ENCODE peak calls at places on chromosomes 2 and 18, in four cellular contexts. I is A549, V is HepG2, O is GM12878. B is an unnamed sample.

GRCh38 chr2:114192362-114192761 is 250.1 kb upstream of the DPP10 start:
- DNase-seq in I (no peak), V (no peak), O (no peak), B (no peak)

GRCh38 chr2:219628235-219628985 is 980 bp downstream of the SLC4A3 start:
- DNase-seq in I (no peak), V (no peak), O (no peak), B (no peak)

GRCh38 chr2:223414646-223415045 is 187.5 kb downstream of the SCG2 start:
- DNase-seq in I (no peak), V (no peak), O (no peak), B (no peak)

GRCh38 chr2:172586255-172586891 is 30.5 kb downstream of the PDK1 start:
- DNase-seq in I (no peak), V (no peak), O (no peak), B (no peak)

GRCh38 chr2:144471316-144472045 is 48.4 kb downstream of the ZEB2 start:
- DNase-seq in I (no peak), V (no peak), O (peak), B (no peak)

GRCh38 chr2:58146707-58147106 is 94.4 kb downstream of the FANCL start:
- DNase-seq in I (no peak), V (no peak), O (no peak), B (peak)

GRCh38 chr2:73995810-73996209 is 11.1 kb downstream of the TET3 start:
- DNase-seq in I (no peak), V (no peak), O (no peak), B (peak)

GRCh38 chr2:54360055-54360792 is 95.9 kb upstream of the SPTBN1 start:
- DNase-seq in I (no peak), V (no peak), O (no peak), B (no peak)

GRCh38 chr18:58223717-58224424 is 179.8 kb downstream of the NEDD4L start:
- DNase-seq in I (peak), V (peak), O (no peak), B (peak)

GRCh38 chr2:194567661-194568017 is 1089.4 kb upstream of the SLC39A10 start:
- DNase-seq in I (no peak), V (no peak), O (no peak), B (no peak)

GRCh38 chr2:147275943-147276342 is 568.9 kb upstream of the ACVR2A start:
- DNase-seq in I (no peak), V (no peak), O (no peak), B (no peak)

GRCh38 chr2:223465793-223466192 is 136.4 kb downstream of the SCG2 start:
- DNase-seq in I (peak), V (no peak), O (no peak), B (no peak)

GRCh38 chr2:230706053-230706498 is 6.6 kb upstream of the CAB39 start:
- DNase-seq in I (no peak), V (peak), O (no peak), B (no peak)

GRCh38 chr2:8550481-8550880 is 131.4 kb upstream of the ID2 start:
- DNase-seq in I (no peak), V (no peak), O (no peak), B (no peak)

GRCh38 chr2:111685342-111685741 is 198.7 kb downstream of the ANAPC1 start:
- DNase-seq in I (no peak), V (no peak), O (no peak), B (no peak)

GRCh38 chr2:240717181-240717641 is 25.5 kb downstream of the AQP12A start:
- DNase-seq in I (no peak), V (no peak), O (no peak), B (no peak)

GRCh38 chr18:48711651-48712486 is 173.0 kb downstream of the CTIF start:
- DNase-seq in I (peak), V (peak), O (no peak), B (peak)

GRCh38 chr2:230520875-230521155 is 104.8 kb downstream of the SP100 start:
- DNase-seq in I (peak), V (no peak), O (no peak), B (no peak)

GRCh38 chr2:219253753-219254589 is at the start of gene TUBA4A:
- DNase-seq in I (peak), V (peak), O (no peak), B (peak)

GRCh38 chr2:211802611-211803010 is 736.0 kb downstream of the ERBB4 start:
- DNase-seq in I (no peak), V (no peak), O (no peak), B (no peak)

GRCh38 chr2:221581986-221582385 is 9.9 kb upstream of the EPHA4 start:
- DNase-seq in I (no peak), V (no peak), O (no peak), B (no peak)

GRCh38 chr2:241638063-241638660 is 669 bp downstream of the ATG4B start:
- DNase-seq in I (no peak), V (no peak), O (no peak), B (no peak)

GRCh38 chr2:157265825-157266224 is 8.3 kb downstream of the GALNT5 start:
- DNase-seq in I (no peak), V (no peak), O (no peak), B (no peak)

GRCh38 chr2:157269060-157269459 is 11.6 kb downstream of the GALNT5 start:
- DNase-seq in I (no peak), V (no peak), O (no peak), B (no peak)

GRCh38 chr2:157264099-157264498 is 6.6 kb downstream of the GALNT5 start:
- DNase-seq in I (no peak), V (no peak), O (no peak), B (no peak)

GRCh38 chr2:157269922-157270321 is 12.4 kb downstream of the GALNT5 start:
- DNase-seq in I (no peak), V (no peak), O (no peak), B (no peak)

DNA sequence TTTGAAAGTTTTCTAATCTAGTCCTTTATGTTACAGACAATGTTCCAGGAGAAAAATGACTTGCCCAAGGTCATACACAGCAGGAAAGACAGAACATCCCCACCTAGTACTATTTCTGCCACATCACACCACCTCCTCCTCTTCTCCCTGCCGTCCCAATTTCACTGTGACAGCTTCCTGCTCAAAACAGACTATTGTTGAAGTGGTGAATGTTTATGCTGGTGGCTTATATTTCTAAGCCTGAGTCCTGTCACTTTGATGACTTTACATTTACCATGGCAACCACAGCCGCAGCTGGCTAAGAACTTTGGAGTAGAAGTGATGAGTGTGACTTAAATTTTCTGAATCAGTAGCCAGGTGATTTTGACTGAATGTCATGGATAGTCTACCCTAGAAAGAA is 10.0 kb downstream of the GALNT5 start:
- DNase-seq in I (no peak), V (no peak), O (no peak), B (peak)
- TF ChIP-seq CHD4 in I (no peak), V (no peak), O (no peak), B (no peak)

GRCh38 chr2:98772531-98772930 is 41.6 kb upstream of the MGAT4A start:
- DNase-seq in I (no peak), V (no peak), O (no peak), B (no peak)

GRCh38 chr2:98771771-98772521 is 41.0 kb upstream of the MGAT4A start:
- DNase-seq in I (no peak), V (no peak), O (no peak), B (no peak)

GRCh38 chr2:98769784-98770183 is 38.9 kb upstream of the MGAT4A start:
- DNase-seq in I (no peak), V (peak), O (no peak), B (no peak)

GRCh38 chr2:98771264-98771663 is 40.3 kb upstream of the MGAT4A start:
- DNase-seq in I (no peak), V (no peak), O (no peak), B (no peak)

DNA sequence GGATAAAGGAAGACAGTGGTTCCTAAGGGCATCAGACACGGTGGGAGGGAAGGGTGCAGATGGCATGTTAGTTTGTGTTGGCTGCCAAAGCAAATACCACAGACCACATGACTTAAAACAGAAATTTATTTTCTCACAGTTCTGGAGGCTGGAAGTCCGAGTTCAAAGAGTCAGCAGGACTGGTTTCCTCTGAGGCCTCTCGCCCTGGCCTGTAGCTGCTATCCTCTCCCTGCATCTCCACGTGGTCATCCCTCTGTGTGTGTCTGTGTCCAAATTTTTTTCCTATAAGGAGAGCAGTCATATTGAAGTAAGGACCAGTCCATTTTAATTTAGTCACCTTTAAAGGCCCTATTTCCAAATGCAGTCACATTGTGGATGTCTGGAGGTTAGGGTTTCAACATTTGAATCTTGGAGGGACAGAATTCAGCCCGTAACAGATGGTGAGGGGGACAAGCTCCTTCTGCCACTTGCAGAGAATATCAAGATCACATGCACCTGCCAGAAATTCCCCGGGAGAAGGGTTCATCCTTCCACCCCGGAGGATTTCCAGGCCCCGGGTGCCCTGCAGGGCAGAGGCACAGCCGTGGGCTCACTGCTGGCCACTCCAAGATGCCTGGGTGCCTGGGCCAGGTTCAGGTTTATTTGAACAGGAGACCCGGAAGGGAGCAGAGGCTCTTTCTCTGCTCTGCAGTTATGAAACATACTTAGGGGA is 38.0 kb upstream of the MGAT4A start:
- DNase-seq in I (no peak), V (peak), O (no peak), B (no peak)
- TF ChIP-seq CHD4 in I (no peak), V (no peak), O (no peak), B (no peak)

GRCh38 chr2:30072250-30072842 is 74.5 kb upstream of the YPEL5 start:
- DNase-seq in I (peak), V (peak), O (peak), B (peak)
- TF ChIP-seq CHD4 in I (no peak), V (no peak), O (no peak), B (no peak)

GRCh38 chr2:227617316-227618250 is at the start of gene SCYGR4:
- DNase-seq in I (no peak), V (no peak), O (no peak), B (no peak)
- TF ChIP-seq CHD4 in I (no peak), V (no peak), O (no peak), B (no peak)